ENCODE peak calls at places on chromosome 15, in eight cellular contexts. O, G, Y, J, X, A, L and K are unnamed samples.

GRCh38 chr15:45117327-45118130 is 3.4 kb downstream of the DUOXA2 start:
- DNase-seq in J (no peak), X (no peak), O (no peak), A (no peak), Y (no peak), G (no peak), L (no peak), K (peak)

GRCh38 chr15:84747423-84748273 is 744 bp upstream of the ZNF592 start:
- DNase-seq in O (peak), G (peak), A (peak), Y (peak), X (no peak), J (peak), L (peak), K (peak)

GRCh38 chr15:74790080-74790916 is 8.4 kb downstream of the CSK start:
- DNase-seq in Y (no peak), O (peak), G (no peak), A (no peak), X (no peak), L (peak), J (peak), K (peak)

GRCh38 chr15:92322566-92323355 is 70.9 kb upstream of the ST8SIA2 start:
- DNase-seq in O (no peak), J (no peak), A (no peak), X (no peak), G (no peak), Y (no peak), L (peak), K (no peak)

GRCh38 chr15:38864827-38865604 is 300.4 kb upstream of the RASGRP1 start:
- DNase-seq in X (no peak), G (no peak), A (no peak), O (peak), Y (no peak), J (peak), L (peak), K (no peak)

GRCh38 chr15:94875550-94875949 is 644.2 kb downstream of the MCTP2 start:
- DNase-seq in Y (no peak), G (no peak), A (no peak), X (no peak), J (no peak), L (no peak), O (no peak), K (no peak)

GRCh38 chr15:68719051-68719450 is 101.6 kb downstream of the ANP32A start:
- DNase-seq in X (no peak), A (no peak), G (no peak), L (no peak), J (no peak), Y (no peak), O (no peak), K (no peak)

GRCh38 chr15:70801111-70801510 is 37.8 kb upstream of the UACA start:
- DNase-seq in L (no peak), J (no peak), A (no peak), O (no peak), X (no peak), G (no peak), Y (no peak), K (no peak)

GRCh38 chr15:57218826-57219576 is 157.3 kb upstream of the CGNL1 start:
- DNase-seq in X (no peak), O (no peak), A (no peak), G (peak), L (no peak), Y (no peak), J (peak), K (no peak)

GRCh38 chr15:90364251-90364650 is 12.2 kb downstream of the ZNF774 start:
- DNase-seq in Y (no peak), J (peak), A (no peak), X (no peak), G (no peak), O (no peak), L (no peak), K (no peak)

GRCh38 chr15:87944051-87944450 is 312.5 kb downstream of the NTRK3 start:
- DNase-seq in G (no peak), X (no peak), A (no peak), J (peak), L (no peak), O (no peak), Y (no peak), K (no peak)

GRCh38 chr15:80701676-80702311 is 6.7 kb downstream of the ABHD17C start:
- DNase-seq in L (no peak), A (no peak), O (no peak), G (no peak), X (no peak), Y (no peak), J (no peak), K (no peak)

GRCh38 chr15:39177561-39177960 is 403.3 kb upstream of the THBS1 start:
- DNase-seq in Y (no peak), G (no peak), J (no peak), O (no peak), A (no peak), X (no peak), L (no peak), K (no peak)